ENCODE peak calls at places on chromosomes 12 and 14, in seven cellular contexts. U is HepG2; R is neural progenitor cell; J is CD4-positive, CD25-positive, alpha-beta regulatory T cell; A is K562; L is tibial nerve; F is right lobe of liver. B is an unnamed sample.
A peak's percentile ranks its signal among the peaks of the same experiment; 100 is the strongest.

GRCh38 chr12:13181375-13182070 is 15.0 kb upstream of the EMP1 start:
- DNase-seq in F (no peak), L (no peak), U (no peak), R (no peak), A (no peak), J (no peak), B (no peak)

GRCh38 chr14:90275820-90276219 is 19.5 kb downstream of the PSMC1 start:
- DNase-seq in U (no peak), F (peak; percentile 42), A (no peak), L (no peak), R (no peak), J (no peak), B (no peak)

GRCh38 chr14:92747701-92748258 is 647 bp downstream of the LGMN start:
- DNase-seq in J (no peak), R (peak; percentile 55), U (peak; percentile 14), A (no peak), F (no peak), L (no peak), B (no peak)

GRCh38 chr14:61710853-61711817 is 15.8 kb downstream of the HIF1A start:
- DNase-seq in U (peak; percentile 32), R (no peak), J (no peak), L (no peak), A (no peak), F (no peak), B (no peak)

GRCh38 chr14:29444216-29444615 is 483.4 kb downstream of the PRKD1 start:
- DNase-seq in U (no peak), R (no peak), L (no peak), F (no peak), J (no peak), A (no peak), B (no peak)

GRCh38 chr14:52473557-52473956 is 78.7 kb downstream of the TXNDC16 start:
- DNase-seq in U (peak; percentile 44), J (no peak), R (peak; percentile 12), L (no peak), A (no peak), F (no peak), B (peak; percentile 29)

GRCh38 chr12:108477055-108477880 is 37.8 kb upstream of the FICD start:
- DNase-seq in A (peak; percentile 52), J (no peak), L (no peak), R (no peak), U (no peak), F (no peak), B (no peak)

GRCh38 chr14:99467338-99468075 is 13.2 kb downstream of the SETD3 start:
- DNase-seq in U (no peak), A (no peak), F (no peak), R (no peak), L (no peak), J (no peak), B (peak; percentile 3)

GRCh38 chr12:26452511-26452910 is 257.1 kb downstream of the SSPN start:
- DNase-seq in F (no peak), U (no peak), R (no peak), L (no peak), J (no peak), A (no peak), B (peak; percentile 60)

GRCh38 chr12:92573104-92573503 is 129.7 kb upstream of the PLEKHG7 start:
- DNase-seq in A (no peak), J (no peak), L (no peak), U (no peak), R (no peak), F (no peak), B (no peak)

GRCh38 chr14:50666772-50667490 is 1.2 kb downstream of the SAV1 start:
- DNase-seq in L (no peak), U (peak; percentile 37), A (no peak), R (peak; percentile 71), F (no peak), J (no peak), B (peak; percentile 66)

GRCh38 chr12:89019439-89020120 is 332.7 kb downstream of the DUSP6 start:
- DNase-seq in U (peak; percentile 78), A (peak; percentile 30), J (peak; percentile 54), R (peak; percentile 89), F (peak; percentile 78), L (peak; percentile 70), B (peak; percentile 98)

GRCh38 chr12:78966062-78966461 is 101.5 kb downstream of the SYT1 start:
- DNase-seq in U (no peak), J (no peak), L (no peak), F (no peak), R (no peak), A (no peak), B (no peak)

GRCh38 chr14:37326434-37326833 is 128.7 kb downstream of the MIPOL1 start:
- DNase-seq in U (no peak), R (no peak), J (no peak), L (no peak), F (no peak), A (no peak), B (no peak)

GRCh38 chr12:121537814-121538698 is 42.8 kb downstream of the KDM2B start:
- DNase-seq in J (no peak), L (no peak), A (no peak), U (no peak), R (peak; percentile 72), F (no peak), B (peak; percentile 31)

GRCh38 chr14:61452452-61452851 is 131.1 kb downstream of the PRKCH start:
- DNase-seq in F (peak; percentile 19), A (no peak), L (no peak), U (no peak), R (no peak), J (peak; percentile 27), B (no peak)

GRCh38 chr14:82724296-82724695 is 1190.6 kb upstream of the SEL1L start:
- DNase-seq in R (no peak), J (no peak), A (no peak), F (no peak), U (no peak), L (no peak), B (no peak)

GRCh38 chr14:54410215-54410614 is 13.4 kb downstream of the CDKN3 start:
- DNase-seq in A (no peak), L (no peak), J (no peak), U (peak; percentile 20), R (no peak), F (no peak), B (no peak)
- H3K36me3 ChIP-seq in A (peaks cover 46% of the 10 kb centered on the region), L (peaks cover 6% of the 10 kb centered on the region), J (no peaks in the 10 kb centered on the region), U (peaks cover 12% of the 10 kb centered on the region), R (peaks cover 14% of the 10 kb centered on the region), F (no peaks in the 10 kb centered on the region), B (peaks cover 76% of the 10 kb centered on the region)

GRCh38 chr14:76576047-76576741 is 185.1 kb upstream of the VASH1 start:
- DNase-seq in R (no peak), L (no peak), A (no peak), J (no peak), U (no peak), F (no peak), B (peak; percentile 15)

GRCh38 chr14:76575108-76575507 is 186.2 kb upstream of the VASH1 start:
- DNase-seq in R (no peak), F (no peak), J (no peak), U (no peak), L (no peak), A (no peak), B (no peak)

GRCh38 chr14:76580399-76580798 is 180.9 kb upstream of the VASH1 start:
- DNase-seq in R (no peak), L (no peak), A (no peak), J (no peak), U (no peak), F (no peak), B (no peak)

GRCh38 chr14:76577090-76577489 is 184.2 kb upstream of the VASH1 start:
- DNase-seq in U (no peak), F (no peak), A (no peak), L (no peak), R (no peak), J (no peak), B (no peak)

DNA sequence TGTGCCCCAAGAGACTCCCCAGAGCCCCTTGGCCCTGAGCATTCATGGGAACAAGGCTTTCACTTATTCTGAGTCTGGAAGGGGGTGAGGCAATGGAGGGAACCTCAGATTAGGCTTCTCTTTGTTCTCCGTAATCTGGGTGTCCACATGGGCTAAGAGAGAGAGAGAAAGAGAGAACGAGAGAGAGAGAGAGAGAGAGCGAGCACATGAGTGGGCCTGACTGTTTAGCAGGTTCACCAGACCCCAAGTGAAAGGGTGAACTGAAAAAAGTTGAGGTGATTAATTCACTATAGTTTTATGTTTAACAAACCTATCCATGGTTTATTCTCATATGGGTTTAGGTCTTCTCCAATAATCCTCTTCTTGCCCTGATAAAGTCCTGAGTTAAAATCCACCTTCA is 183.4 kb upstream of the VASH1 start:
- DNase-seq in F (no peak), R (no peak), L (no peak), A (no peak), U (no peak), J (no peak), B (no peak)
- H3K36me3 ChIP-seq in F (no peaks in the 10 kb centered on the region), R (no peaks in the 10 kb centered on the region), L (no peaks in the 10 kb centered on the region), A (no peaks in the 10 kb centered on the region), U (no peaks in the 10 kb centered on the region), J (no peaks in the 10 kb centered on the region), B (no peaks in the 10 kb centered on the region)

DNA sequence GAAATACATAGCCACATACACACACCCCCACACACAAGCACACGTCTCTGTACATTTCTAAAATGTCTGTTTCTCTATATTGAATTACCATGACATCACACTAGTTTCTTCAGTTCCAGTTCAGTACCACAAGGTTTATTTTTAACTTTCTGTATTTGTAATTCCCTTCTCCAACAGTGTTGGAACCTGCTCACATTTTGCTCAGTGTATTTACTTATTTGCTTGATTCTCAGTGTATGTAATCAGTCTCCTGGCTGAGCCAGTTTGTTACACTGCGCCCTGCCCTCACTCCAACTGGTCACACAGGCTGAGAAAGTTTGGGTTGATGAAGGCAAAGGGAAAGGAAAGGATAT is 67.1 kb downstream of the MON2 start:
- DNase-seq in A (no peak), J (no peak), F (peak; percentile 74), R (no peak), U (no peak), L (no peak), B (no peak)
- H3K36me3 ChIP-seq in A (peaks cover 44% of the 10 kb centered on the region), J (peaks cover 50% of the 10 kb centered on the region), F (peaks cover 2% of the 10 kb centered on the region), R (peaks cover 18% of the 10 kb centered on the region), U (peaks cover 2% of the 10 kb centered on the region), L (peaks cover 67% of the 10 kb centered on the region), B (peaks cover 22% of the 10 kb centered on the region)

GRCh38 chr12:53078425-53079225 is 565 bp downstream of the SPRYD3 start:
- DNase-seq in R (no peak), F (no peak), A (no peak), U (no peak), J (no peak), L (no peak), B (peak; percentile 35)

GRCh38 chr12:53076461-53076860 is 2.7 kb downstream of the SPRYD3 start:
- DNase-seq in J (no peak), A (no peak), U (no peak), L (no peak), F (no peak), R (no peak), B (no peak)

GRCh38 chr12:53077030-53077429 is 2.2 kb downstream of the SPRYD3 start:
- DNase-seq in J (no peak), L (no peak), F (no peak), U (no peak), A (no peak), R (no peak), B (no peak)

GRCh38 chr12:53082637-53083036 is 3.4 kb upstream of the SPRYD3 start:
- DNase-seq in L (no peak), R (no peak), F (no peak), J (no peak), A (no peak), U (no peak), B (no peak)

GRCh38 chr12:53079226-53080117 is at the start of gene SPRYD3:
- DNase-seq in R (peak; percentile 98), J (peak; percentile 98), U (peak; percentile 96), F (peak; percentile 97), L (peak; percentile 98), A (peak; percentile 100), B (peak; percentile 97)
- H3K36me3 ChIP-seq in R (no peaks in the 10 kb centered on the region), J (peaks cover 27% of the 10 kb centered on the region), U (peaks cover 1% of the 10 kb centered on the region), F (no peaks in the 10 kb centered on the region), L (peaks cover 24% of the 10 kb centered on the region), A (peaks cover 6% of the 10 kb centered on the region), B (peaks cover 4% of the 10 kb centered on the region)

GRCh38 chr14:67749341-67750110 is 47.8 kb downstream of the RDH12 start:
- DNase-seq in L (no peak), J (no peak), U (no peak), R (no peak), A (no peak), F (no peak), B (no peak)
- H3K36me3 ChIP-seq in L (peaks cover 94% of the 10 kb centered on the region), J (peaks cover 59% of the 10 kb centered on the region), U (peaks cover 23% of the 10 kb centered on the region), R (no peaks in the 10 kb centered on the region), A (peaks cover 28% of the 10 kb centered on the region), F (peaks cover 9% of the 10 kb centered on the region), B (no peaks in the 10 kb centered on the region)